ENCODE peak calls at places on chromosomes 7 and 10, in nine cellular contexts. One of them, this sample, is unnamed.

GRCh38 chr10:73289958-73290357 is 37.5 kb upstream of the MRPS16 start:
- DNase-seq in hepatocyte: no peak
- DNase-seq in effector CD4-positive, alpha-beta T cell: no peak
- DNase-seq in activated naive CD4-positive, alpha-beta T cell: no peak
- DNase-seq in EH: no peak
- DNase-seq in NCI-H1436: no peak
- DNase-seq in right cardiac atrium: no peak
- DNase-seq in foreskin keratinocyte: no peak
- DNase-seq in fibroblast of lung: no peak
- DNase-seq in this sample: no peak

GRCh38 chr7:2116086-2116810 is 116.5 kb downstream of the MAD1L1 start:
- DNase-seq in NCI-H1436: no peak
- DNase-seq in fibroblast of lung: peak
- DNase-seq in EH: peak
- DNase-seq in foreskin keratinocyte: peak
- DNase-seq in hepatocyte: no peak
- DNase-seq in activated naive CD4-positive, alpha-beta T cell: no peak
- DNase-seq in right cardiac atrium: peak
- DNase-seq in effector CD4-positive, alpha-beta T cell: no peak
- DNase-seq in this sample: peak

GRCh38 chr10:102670871-102671434 is 26.7 kb downstream of the TRIM8 start:
- DNase-seq in EH: no peak
- DNase-seq in foreskin keratinocyte: no peak
- DNase-seq in hepatocyte: no peak
- DNase-seq in effector CD4-positive, alpha-beta T cell: no peak
- DNase-seq in activated naive CD4-positive, alpha-beta T cell: no peak
- DNase-seq in right cardiac atrium: peak
- DNase-seq in fibroblast of lung: no peak
- DNase-seq in NCI-H1436: no peak
- DNase-seq in this sample: no peak

GRCh38 chr7:151783958-151784575 is 92.8 kb downstream of the PRKAG2 start:
- DNase-seq in right cardiac atrium: peak
- DNase-seq in fibroblast of lung: no peak
- DNase-seq in NCI-H1436: no peak
- DNase-seq in EH: no peak
- DNase-seq in effector CD4-positive, alpha-beta T cell: no peak
- DNase-seq in hepatocyte: no peak
- DNase-seq in foreskin keratinocyte: no peak
- DNase-seq in activated naive CD4-positive, alpha-beta T cell: no peak
- DNase-seq in this sample: no peak

GRCh38 chr10:78981970-78982281 is 86.8 kb upstream of the ZMIZ1 start:
- DNase-seq in right cardiac atrium: peak
- DNase-seq in effector CD4-positive, alpha-beta T cell: no peak
- DNase-seq in hepatocyte: no peak
- DNase-seq in EH: peak
- DNase-seq in NCI-H1436: no peak
- DNase-seq in fibroblast of lung: peak
- DNase-seq in activated naive CD4-positive, alpha-beta T cell: no peak
- DNase-seq in foreskin keratinocyte: no peak
- DNase-seq in this sample: no peak

GRCh38 chr10:69715156-69715898 is 85.3 kb downstream of the FAM241B start:
- DNase-seq in fibroblast of lung: peak
- DNase-seq in effector CD4-positive, alpha-beta T cell: no peak
- DNase-seq in EH: peak
- DNase-seq in foreskin keratinocyte: no peak
- DNase-seq in activated naive CD4-positive, alpha-beta T cell: no peak
- DNase-seq in NCI-H1436: no peak
- DNase-seq in hepatocyte: no peak
- DNase-seq in right cardiac atrium: no peak
- DNase-seq in this sample: peak

GRCh38 chr10:122154733-122155366 is 116.2 kb upstream of the BTBD16 start:
- DNase-seq in right cardiac atrium: peak
- DNase-seq in fibroblast of lung: peak
- DNase-seq in hepatocyte: peak
- DNase-seq in foreskin keratinocyte: no peak
- DNase-seq in effector CD4-positive, alpha-beta T cell: no peak
- DNase-seq in EH: peak
- DNase-seq in activated naive CD4-positive, alpha-beta T cell: no peak
- DNase-seq in NCI-H1436: peak
- DNase-seq in this sample: no peak

GRCh38 chr10:10313099-10313875 is 704.4 kb upstream of the CELF2 start:
- DNase-seq in NCI-H1436: no peak
- DNase-seq in fibroblast of lung: peak
- DNase-seq in foreskin keratinocyte: no peak
- DNase-seq in effector CD4-positive, alpha-beta T cell: no peak
- DNase-seq in activated naive CD4-positive, alpha-beta T cell: no peak
- DNase-seq in right cardiac atrium: no peak
- DNase-seq in hepatocyte: peak
- DNase-seq in EH: no peak
- DNase-seq in this sample: no peak

GRCh38 chr7:100860702-100861615 is 6.2 kb upstream of the TRIP6 start:
- DNase-seq in fibroblast of lung: no peak
- DNase-seq in activated naive CD4-positive, alpha-beta T cell: no peak
- DNase-seq in foreskin keratinocyte: no peak
- DNase-seq in right cardiac atrium: no peak
- DNase-seq in NCI-H1436: no peak
- DNase-seq in hepatocyte: no peak
- DNase-seq in effector CD4-positive, alpha-beta T cell: no peak
- DNase-seq in EH: no peak
- DNase-seq in this sample: no peak

GRCh38 chr7:38838992-38839391 is 70.0 kb downstream of the VPS41 start:
- DNase-seq in NCI-H1436: no peak
- DNase-seq in hepatocyte: no peak
- DNase-seq in activated naive CD4-positive, alpha-beta T cell: no peak
- DNase-seq in effector CD4-positive, alpha-beta T cell: no peak
- DNase-seq in foreskin keratinocyte: no peak
- DNase-seq in fibroblast of lung: no peak
- DNase-seq in right cardiac atrium: no peak
- DNase-seq in EH: no peak
- DNase-seq in this sample: no peak

GRCh38 chr7:46032353-46032752 is 111.3 kb upstream of the IGFBP3 start:
- DNase-seq in foreskin keratinocyte: no peak
- DNase-seq in NCI-H1436: no peak
- DNase-seq in right cardiac atrium: no peak
- DNase-seq in EH: peak
- DNase-seq in effector CD4-positive, alpha-beta T cell: no peak
- DNase-seq in hepatocyte: no peak
- DNase-seq in fibroblast of lung: peak
- DNase-seq in activated naive CD4-positive, alpha-beta T cell: no peak
- DNase-seq in this sample: peak

GRCh38 chr10:132459252-132460028 is 62.4 kb downstream of the PWWP2B start:
- DNase-seq in fibroblast of lung: no peak
- DNase-seq in effector CD4-positive, alpha-beta T cell: no peak
- DNase-seq in foreskin keratinocyte: no peak
- DNase-seq in hepatocyte: peak
- DNase-seq in activated naive CD4-positive, alpha-beta T cell: no peak
- DNase-seq in right cardiac atrium: peak
- DNase-seq in EH: no peak
- DNase-seq in NCI-H1436: no peak
- DNase-seq in this sample: no peak

GRCh38 chr7:34739651-34740300 is 81.8 kb downstream of the NPSR1 start:
- DNase-seq in hepatocyte: no peak
- DNase-seq in effector CD4-positive, alpha-beta T cell: no peak
- DNase-seq in EH: no peak
- DNase-seq in foreskin keratinocyte: no peak
- DNase-seq in activated naive CD4-positive, alpha-beta T cell: no peak
- DNase-seq in fibroblast of lung: no peak
- DNase-seq in right cardiac atrium: no peak
- DNase-seq in NCI-H1436: no peak
- DNase-seq in this sample: no peak

GRCh38 chr10:8296742-8297101 is 242.2 kb downstream of the GATA3 start:
- DNase-seq in activated naive CD4-positive, alpha-beta T cell: no peak
- DNase-seq in right cardiac atrium: no peak
- DNase-seq in hepatocyte: no peak
- DNase-seq in EH: no peak
- DNase-seq in NCI-H1436: no peak
- DNase-seq in effector CD4-positive, alpha-beta T cell: no peak
- DNase-seq in foreskin keratinocyte: no peak
- DNase-seq in fibroblast of lung: no peak
- DNase-seq in this sample: no peak

GRCh38 chr7:111438369-111439289 is 123.7 kb downstream of the IMMP2L start:
- DNase-seq in fibroblast of lung: peak
- DNase-seq in activated naive CD4-positive, alpha-beta T cell: no peak
- DNase-seq in foreskin keratinocyte: peak
- DNase-seq in effector CD4-positive, alpha-beta T cell: no peak
- DNase-seq in hepatocyte: no peak
- DNase-seq in right cardiac atrium: no peak
- DNase-seq in NCI-H1436: no peak
- DNase-seq in EH: peak
- DNase-seq in this sample: peak

GRCh38 chr7:55618913-55619312 is 46.6 kb upstream of the VOPP1 start:
- DNase-seq in activated naive CD4-positive, alpha-beta T cell: no peak
- DNase-seq in fibroblast of lung: no peak
- DNase-seq in EH: no peak
- DNase-seq in NCI-H1436: no peak
- DNase-seq in foreskin keratinocyte: no peak
- DNase-seq in hepatocyte: no peak
- DNase-seq in effector CD4-positive, alpha-beta T cell: no peak
- DNase-seq in right cardiac atrium: no peak
- DNase-seq in this sample: no peak

GRCh38 chr10:5411941-5412276 is 448 bp upstream of the NET1 start:
- DNase-seq in EH: peak
- DNase-seq in foreskin keratinocyte: no peak
- DNase-seq in NCI-H1436: no peak
- DNase-seq in activated naive CD4-positive, alpha-beta T cell: no peak
- DNase-seq in right cardiac atrium: no peak
- DNase-seq in effector CD4-positive, alpha-beta T cell: no peak
- DNase-seq in fibroblast of lung: no peak
- DNase-seq in hepatocyte: no peak
- DNase-seq in this sample: no peak

GRCh38 chr7:77351539-77352004 is 64.6 kb downstream of the GSAP start:
- DNase-seq in EH: no peak
- DNase-seq in NCI-H1436: no peak
- DNase-seq in effector CD4-positive, alpha-beta T cell: peak
- DNase-seq in activated naive CD4-positive, alpha-beta T cell: no peak
- DNase-seq in fibroblast of lung: no peak
- DNase-seq in foreskin keratinocyte: no peak
- DNase-seq in hepatocyte: no peak
- DNase-seq in right cardiac atrium: peak
- DNase-seq in this sample: no peak

GRCh38 chr7:157550300-157551275 is 213.8 kb downstream of the DNAJB6 start:
- DNase-seq in right cardiac atrium: no peak
- DNase-seq in effector CD4-positive, alpha-beta T cell: no peak
- DNase-seq in foreskin keratinocyte: no peak
- DNase-seq in fibroblast of lung: no peak
- DNase-seq in NCI-H1436: no peak
- DNase-seq in activated naive CD4-positive, alpha-beta T cell: no peak
- DNase-seq in hepatocyte: no peak
- DNase-seq in EH: no peak
- DNase-seq in this sample: no peak

GRCh38 chr10:103276941-103277712 is at the start of gene INA:
- DNase-seq in right cardiac atrium: no peak
- DNase-seq in foreskin keratinocyte: no peak
- DNase-seq in NCI-H1436: peak
- DNase-seq in fibroblast of lung: peak
- DNase-seq in activated naive CD4-positive, alpha-beta T cell: no peak
- DNase-seq in EH: peak
- DNase-seq in hepatocyte: peak
- DNase-seq in effector CD4-positive, alpha-beta T cell: no peak
- DNase-seq in this sample: no peak

GRCh38 chr10:77393821-77394501 is 243.6 kb downstream of the KCNMA1 start:
- DNase-seq in effector CD4-positive, alpha-beta T cell: no peak
- DNase-seq in foreskin keratinocyte: no peak
- DNase-seq in EH: no peak
- DNase-seq in activated naive CD4-positive, alpha-beta T cell: no peak
- DNase-seq in NCI-H1436: no peak
- DNase-seq in fibroblast of lung: no peak
- DNase-seq in right cardiac atrium: no peak
- DNase-seq in hepatocyte: no peak
- DNase-seq in this sample: no peak